ENCODE peak calls at places on chromosomes 4 and X, in nine cellular contexts. One of them, this sample, is unnamed.

GRCh38 chr4:38949416-38950051 is 81.9 kb downstream of the FAM114A1 start:
- DNase-seq in right lobe of liver: no peak
- DNase-seq in psoas muscle: no peak
- DNase-seq in AG10803: peak; percentile 42
- DNase-seq in right atrium auricular region: no peak
- DNase-seq in body of pancreas: no peak
- DNase-seq in B cell: no peak
- DNase-seq in epithelial cell of esophagus: peak; percentile 48
- DNase-seq in tibial nerve: no peak
- DNase-seq in this sample: no peak

GRCh38 chrX:108271397-108271787 is 166.8 kb downstream of the COL4A6 start:
- DNase-seq in right atrium auricular region: no peak
- DNase-seq in B cell: no peak
- DNase-seq in psoas muscle: no peak
- DNase-seq in AG10803: no peak
- DNase-seq in tibial nerve: no peak
- DNase-seq in epithelial cell of esophagus: no peak
- DNase-seq in body of pancreas: no peak
- DNase-seq in right lobe of liver: no peak
- DNase-seq in this sample: no peak

GRCh38 chr4:11597506-11597905 is 168.8 kb upstream of the HS3ST1 start:
- DNase-seq in AG10803: no peak
- DNase-seq in tibial nerve: no peak
- DNase-seq in right atrium auricular region: no peak
- DNase-seq in epithelial cell of esophagus: peak; percentile 78
- DNase-seq in B cell: no peak
- DNase-seq in right lobe of liver: no peak
- DNase-seq in psoas muscle: no peak
- DNase-seq in body of pancreas: no peak
- DNase-seq in this sample: no peak

GRCh38 chrX:77160301-77160700 is 286.9 kb upstream of the FGF16 start:
- DNase-seq in psoas muscle: peak; percentile 44
- DNase-seq in right atrium auricular region: no peak
- DNase-seq in tibial nerve: no peak
- DNase-seq in epithelial cell of esophagus: peak; percentile 0
- DNase-seq in body of pancreas: no peak
- DNase-seq in AG10803: no peak
- DNase-seq in B cell: no peak
- DNase-seq in right lobe of liver: peak; percentile 19
- DNase-seq in this sample: no peak

GRCh38 chr4:124253080-124253479 is 459.5 kb downstream of the ANKRD50 start:
- DNase-seq in right atrium auricular region: no peak
- DNase-seq in tibial nerve: no peak
- DNase-seq in epithelial cell of esophagus: no peak
- DNase-seq in B cell: no peak
- DNase-seq in AG10803: no peak
- DNase-seq in right lobe of liver: no peak
- DNase-seq in psoas muscle: no peak
- DNase-seq in body of pancreas: no peak
- DNase-seq in this sample: no peak

GRCh38 chrX:105190252-105190853 is 30.1 kb downstream of the TEX13A start:
- DNase-seq in right lobe of liver: no peak
- DNase-seq in AG10803: peak; percentile 4
- DNase-seq in tibial nerve: peak; percentile 7
- DNase-seq in epithelial cell of esophagus: peak; percentile 29
- DNase-seq in psoas muscle: no peak
- DNase-seq in body of pancreas: peak; percentile 29
- DNase-seq in B cell: no peak
- DNase-seq in right atrium auricular region: no peak
- DNase-seq in this sample: no peak

GRCh38 chr4:18847276-18847890 is 825.8 kb upstream of the LCORL start:
- DNase-seq in epithelial cell of esophagus: peak; percentile 13
- DNase-seq in psoas muscle: no peak
- DNase-seq in tibial nerve: no peak
- DNase-seq in right atrium auricular region: no peak
- DNase-seq in AG10803: no peak
- DNase-seq in B cell: no peak
- DNase-seq in right lobe of liver: no peak
- DNase-seq in body of pancreas: no peak
- DNase-seq in this sample: no peak

GRCh38 chrX:80578518-80579105 is 158.4 kb downstream of the TENT5D start:
- DNase-seq in right lobe of liver: no peak
- DNase-seq in right atrium auricular region: no peak
- DNase-seq in B cell: no peak
- DNase-seq in tibial nerve: no peak
- DNase-seq in body of pancreas: no peak
- DNase-seq in epithelial cell of esophagus: peak; percentile 32
- DNase-seq in AG10803: peak; percentile 4
- DNase-seq in psoas muscle: no peak
- DNase-seq in this sample: no peak

GRCh38 chr4:113733685-113734084 is 27.9 kb downstream of the CAMK2D start:
- DNase-seq in body of pancreas: no peak
- DNase-seq in epithelial cell of esophagus: peak; percentile 9
- DNase-seq in tibial nerve: no peak
- DNase-seq in AG10803: no peak
- DNase-seq in right atrium auricular region: no peak
- DNase-seq in psoas muscle: no peak
- DNase-seq in right lobe of liver: no peak
- DNase-seq in B cell: no peak
- DNase-seq in this sample: no peak

GRCh38 chrX:38970845-38971244 is 169.6 kb downstream of the MID1IP1 start:
- DNase-seq in AG10803: no peak
- DNase-seq in B cell: no peak
- DNase-seq in body of pancreas: no peak
- DNase-seq in right atrium auricular region: no peak
- DNase-seq in right lobe of liver: no peak
- DNase-seq in epithelial cell of esophagus: no peak
- DNase-seq in psoas muscle: no peak
- DNase-seq in tibial nerve: no peak
- DNase-seq in this sample: no peak

GRCh38 chr4:181308476-181309170 is 934.6 kb upstream of the TENM3 start:
- DNase-seq in AG10803: no peak
- DNase-seq in right lobe of liver: no peak
- DNase-seq in epithelial cell of esophagus: no peak
- DNase-seq in B cell: no peak
- DNase-seq in psoas muscle: no peak
- DNase-seq in tibial nerve: no peak
- DNase-seq in right atrium auricular region: no peak
- DNase-seq in body of pancreas: no peak
- DNase-seq in this sample: no peak

GRCh38 chr4:143405197-143405730 is 68.6 kb downstream of the GAB1 start:
- DNase-seq in AG10803: no peak
- DNase-seq in body of pancreas: no peak
- DNase-seq in epithelial cell of esophagus: no peak
- DNase-seq in B cell: no peak
- DNase-seq in psoas muscle: no peak
- DNase-seq in tibial nerve: no peak
- DNase-seq in right lobe of liver: no peak
- DNase-seq in right atrium auricular region: no peak
- DNase-seq in this sample: no peak

GRCh38 chr4:92255920-92256244 is 47.9 kb upstream of the GRID2 start:
- DNase-seq in psoas muscle: no peak
- DNase-seq in B cell: no peak
- DNase-seq in right atrium auricular region: no peak
- DNase-seq in epithelial cell of esophagus: no peak
- DNase-seq in AG10803: no peak
- DNase-seq in right lobe of liver: no peak
- DNase-seq in tibial nerve: no peak
- DNase-seq in body of pancreas: no peak
- DNase-seq in this sample: no peak

GRCh38 chr4:78293348-78293747 is 236.2 kb downstream of the FRAS1 start:
- DNase-seq in body of pancreas: no peak
- DNase-seq in right lobe of liver: no peak
- DNase-seq in right atrium auricular region: no peak
- DNase-seq in B cell: no peak
- DNase-seq in AG10803: peak; percentile 94
- DNase-seq in epithelial cell of esophagus: no peak
- DNase-seq in tibial nerve: no peak
- DNase-seq in psoas muscle: no peak
- DNase-seq in this sample: no peak

GRCh38 chrX:40108084-40108958 is 10.6 kb upstream of the BCOR start:
- DNase-seq in right atrium auricular region: peak; percentile 68
- DNase-seq in right lobe of liver: peak; percentile 75
- DNase-seq in B cell: no peak
- DNase-seq in psoas muscle: peak; percentile 75
- DNase-seq in AG10803: peak; percentile 67
- DNase-seq in body of pancreas: peak; percentile 80
- DNase-seq in epithelial cell of esophagus: no peak
- DNase-seq in tibial nerve: no peak
- DNase-seq in this sample: peak; percentile 75

GRCh38 chr4:81465668-81466357 is 5.9 kb downstream of the RASGEF1B start:
- DNase-seq in body of pancreas: no peak
- DNase-seq in epithelial cell of esophagus: no peak
- DNase-seq in psoas muscle: no peak
- DNase-seq in right lobe of liver: no peak
- DNase-seq in tibial nerve: no peak
- DNase-seq in right atrium auricular region: no peak
- DNase-seq in AG10803: no peak
- DNase-seq in B cell: no peak
- DNase-seq in this sample: no peak

GRCh38 chr4:81466841-81467671 is 4.7 kb downstream of the RASGEF1B start:
- DNase-seq in psoas muscle: no peak
- DNase-seq in epithelial cell of esophagus: peak; percentile 85
- DNase-seq in AG10803: peak; percentile 63
- DNase-seq in body of pancreas: peak; percentile 71
- DNase-seq in right lobe of liver: no peak
- DNase-seq in right atrium auricular region: peak; percentile 73
- DNase-seq in B cell: peak; percentile 67
- DNase-seq in tibial nerve: peak; percentile 94
- DNase-seq in this sample: no peak

GRCh38 chr4:81469774-81470455 is 1.8 kb downstream of the RASGEF1B start:
- DNase-seq in body of pancreas: no peak
- DNase-seq in tibial nerve: no peak
- DNase-seq in right atrium auricular region: no peak
- DNase-seq in AG10803: no peak
- DNase-seq in B cell: no peak
- DNase-seq in epithelial cell of esophagus: no peak
- DNase-seq in right lobe of liver: no peak
- DNase-seq in psoas muscle: no peak
- DNase-seq in this sample: no peak

GRCh38 chr4:81468685-81469084 is 3.0 kb downstream of the RASGEF1B start:
- DNase-seq in B cell: no peak
- DNase-seq in right atrium auricular region: no peak
- DNase-seq in epithelial cell of esophagus: no peak
- DNase-seq in tibial nerve: no peak
- DNase-seq in right lobe of liver: no peak
- DNase-seq in body of pancreas: no peak
- DNase-seq in AG10803: no peak
- DNase-seq in psoas muscle: no peak
- DNase-seq in this sample: no peak

GRCh38 chr4:81467672-81467964 is 4.1 kb downstream of the RASGEF1B start:
- DNase-seq in right atrium auricular region: no peak
- DNase-seq in body of pancreas: no peak
- DNase-seq in tibial nerve: no peak
- DNase-seq in AG10803: no peak
- DNase-seq in B cell: no peak
- DNase-seq in epithelial cell of esophagus: no peak
- DNase-seq in psoas muscle: no peak
- DNase-seq in right lobe of liver: no peak
- DNase-seq in this sample: no peak
- TF ChIP-seq CTCF in right atrium auricular region: peak; percentile 17
- TF ChIP-seq CTCF in body of pancreas: no peak
- TF ChIP-seq CTCF in tibial nerve: no peak
- TF ChIP-seq CTCF in AG10803: no peak
- TF ChIP-seq CTCF in B cell: peak; percentile 43
- TF ChIP-seq CTCF in epithelial cell of esophagus: no peak
- TF ChIP-seq CTCF in psoas muscle: no peak
- TF ChIP-seq CTCF in right lobe of liver: no peak
- TF ChIP-seq CTCF in this sample: peak; percentile 22

GRCh38 chr4:119493419-119493818 is 135.2 kb downstream of the PDE5A start:
- DNase-seq in right lobe of liver: no peak
- DNase-seq in right atrium auricular region: no peak
- DNase-seq in epithelial cell of esophagus: peak; percentile 2
- DNase-seq in tibial nerve: no peak
- DNase-seq in B cell: no peak
- DNase-seq in body of pancreas: no peak
- DNase-seq in AG10803: peak; percentile 27
- DNase-seq in psoas muscle: no peak
- DNase-seq in this sample: no peak

GRCh38 chr4:119489305-119489704 is 139.3 kb downstream of the PDE5A start:
- DNase-seq in psoas muscle: no peak
- DNase-seq in right atrium auricular region: no peak
- DNase-seq in tibial nerve: no peak
- DNase-seq in right lobe of liver: no peak
- DNase-seq in B cell: no peak
- DNase-seq in AG10803: no peak
- DNase-seq in body of pancreas: no peak
- DNase-seq in epithelial cell of esophagus: no peak
- DNase-seq in this sample: no peak

GRCh38 chr4:119490335-119490734 is 138.3 kb downstream of the PDE5A start:
- DNase-seq in tibial nerve: no peak
- DNase-seq in body of pancreas: no peak
- DNase-seq in B cell: no peak
- DNase-seq in right atrium auricular region: no peak
- DNase-seq in right lobe of liver: no peak
- DNase-seq in AG10803: peak; percentile 11
- DNase-seq in psoas muscle: no peak
- DNase-seq in epithelial cell of esophagus: peak; percentile 4
- DNase-seq in this sample: no peak
- TF ChIP-seq CTCF in tibial nerve: no peak
- TF ChIP-seq CTCF in body of pancreas: no peak
- TF ChIP-seq CTCF in B cell: no peak
- TF ChIP-seq CTCF in right atrium auricular region: peak; percentile 21
- TF ChIP-seq CTCF in right lobe of liver: peak; percentile 27
- TF ChIP-seq CTCF in AG10803: peak; percentile 33
- TF ChIP-seq CTCF in psoas muscle: no peak
- TF ChIP-seq CTCF in epithelial cell of esophagus: peak; percentile 33
- TF ChIP-seq CTCF in this sample: peak; percentile 62

DNA sequence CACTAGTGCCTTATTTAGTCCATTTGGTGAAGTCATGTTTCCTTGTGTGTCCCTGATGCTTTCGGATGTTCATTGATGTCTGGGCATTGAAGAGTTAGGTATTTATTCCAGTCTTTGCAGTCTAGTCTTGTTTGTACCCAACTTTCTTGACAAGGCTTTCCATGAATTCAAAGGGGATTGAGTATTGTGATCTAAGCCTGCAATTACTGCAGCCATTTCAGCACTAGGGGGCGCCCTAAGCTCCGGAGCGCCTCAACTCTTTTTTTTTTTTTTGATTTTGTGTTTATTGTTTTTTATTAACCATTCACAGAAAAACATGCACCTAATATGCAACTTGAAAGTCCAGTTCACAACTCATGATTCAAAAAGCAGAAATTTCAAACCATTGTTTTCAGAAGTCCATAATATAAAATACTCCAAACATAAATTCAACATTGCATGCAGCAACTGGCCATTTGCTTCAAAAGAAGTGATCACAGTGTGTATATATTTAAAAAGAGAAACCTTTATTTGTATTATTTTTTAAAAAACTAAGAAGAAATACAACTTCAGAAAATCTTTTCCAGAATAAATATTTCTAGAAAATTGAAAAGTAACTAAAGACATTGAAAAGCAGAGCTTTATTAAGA is 59.2 kb downstream of the PTPN13 start:
- DNase-seq in tibial nerve: no peak
- DNase-seq in AG10803: no peak
- DNase-seq in right atrium auricular region: no peak
- DNase-seq in right lobe of liver: no peak
- DNase-seq in body of pancreas: no peak
- DNase-seq in psoas muscle: no peak
- DNase-seq in B cell: no peak
- DNase-seq in epithelial cell of esophagus: no peak
- DNase-seq in this sample: no peak
- TF ChIP-seq CTCF in tibial nerve: no peak
- TF ChIP-seq CTCF in AG10803: peak; percentile 17
- TF ChIP-seq CTCF in right atrium auricular region: no peak
- TF ChIP-seq CTCF in right lobe of liver: peak; percentile 18
- TF ChIP-seq CTCF in body of pancreas: no peak
- TF ChIP-seq CTCF in psoas muscle: no peak
- TF ChIP-seq CTCF in B cell: peak; percentile 11
- TF ChIP-seq CTCF in epithelial cell of esophagus: peak; percentile 32
- TF ChIP-seq CTCF in this sample: peak; percentile 60

GRCh38 chr4:81052119-81053068 is 21.9 kb downstream of the BMP3 start:
- DNase-seq in epithelial cell of esophagus: peak; percentile 62
- DNase-seq in body of pancreas: peak; percentile 47
- DNase-seq in B cell: no peak
- DNase-seq in AG10803: peak; percentile 50
- DNase-seq in tibial nerve: peak; percentile 79
- DNase-seq in psoas muscle: peak; percentile 49
- DNase-seq in right lobe of liver: peak; percentile 56
- DNase-seq in right atrium auricular region: no peak
- DNase-seq in this sample: no peak
- TF ChIP-seq CTCF in epithelial cell of esophagus: peak; percentile 61
- TF ChIP-seq CTCF in body of pancreas: peak; percentile 53
- TF ChIP-seq CTCF in B cell: peak; percentile 90
- TF ChIP-seq CTCF in AG10803: peak; percentile 83
- TF ChIP-seq CTCF in tibial nerve: peak; percentile 59
- TF ChIP-seq CTCF in psoas muscle: peak; percentile 60
- TF ChIP-seq CTCF in right lobe of liver: peak; percentile 72
- TF ChIP-seq CTCF in right atrium auricular region: peak; percentile 77
- TF ChIP-seq CTCF in this sample: peak; percentile 84